ENCODE peak calls at places on chromosomes 7 and 10, in four cellular contexts. One of them, this sample, is unnamed.

GRCh38 chr7:139844779-139845442 is 15.8 kb downstream of the TBXAS1 start:
- DNase-seq in cardiac septum: no peak
- DNase-seq in NCI-H69: peak; percentile 43
- DNase-seq in Caki2: no peak
- DNase-seq in this sample: peak; percentile 23

GRCh38 chr10:122461367-122461728 is at the start of gene HTRA1:
- DNase-seq in Caki2: peak; percentile 71
- DNase-seq in NCI-H69: peak; percentile 59
- DNase-seq in cardiac septum: peak; percentile 88
- DNase-seq in this sample: peak; percentile 89

GRCh38 chr7:100563809-100564400 is 9.8 kb downstream of the SAP25 start:
- DNase-seq in cardiac septum: peak; percentile 91
- DNase-seq in Caki2: no peak
- DNase-seq in NCI-H69: peak; percentile 63
- DNase-seq in this sample: peak; percentile 96

GRCh38 chr7:43490016-43490415 is 92.9 kb upstream of the STK17A start:
- DNase-seq in NCI-H69: no peak
- DNase-seq in cardiac septum: no peak
- DNase-seq in Caki2: no peak
- DNase-seq in this sample: no peak

GRCh38 chr10:77409697-77410471 is 227.7 kb downstream of the KCNMA1 start:
- DNase-seq in cardiac septum: no peak
- DNase-seq in Caki2: no peak
- DNase-seq in NCI-H69: peak; percentile 90
- DNase-seq in this sample: peak; percentile 97

GRCh38 chr7:141590666-141591065 is 39.5 kb downstream of the AGK start:
- DNase-seq in cardiac septum: no peak
- DNase-seq in NCI-H69: no peak
- DNase-seq in Caki2: no peak
- DNase-seq in this sample: no peak

GRCh38 chr7:99170730-99171074 is 26.8 kb upstream of the SMURF1 start:
- DNase-seq in cardiac septum: no peak
- DNase-seq in NCI-H69: no peak
- DNase-seq in Caki2: no peak
- DNase-seq in this sample: peak; percentile 20

GRCh38 chr10:119273413-119273812 is 66.0 kb downstream of the GRK5 start:
- DNase-seq in NCI-H69: no peak
- DNase-seq in cardiac septum: no peak
- DNase-seq in Caki2: no peak
- DNase-seq in this sample: no peak

This sample was measured in pancreas.